ENCODE peak calls at places on chromosome 9, in four cellular contexts. N is SK-N-SH, B is fibroblast of the aortic adventitia, U is GM06990. V is an unnamed sample.

GRCh38 chr9:72363908-72364678 is 915 bp downstream of the ZFAND5 start:
- DNase-seq in N (peak), B (peak), U (peak), V (peak)

GRCh38 chr9:118751077-118751847 is 618.0 kb downstream of the BRINP1 start:
- DNase-seq in U (no peak), B (no peak), N (no peak), V (no peak)

GRCh38 chr9:81753436-81753835 is 64.1 kb upstream of the TLE1 start:
- DNase-seq in B (no peak), N (no peak), U (no peak), V (no peak)

GRCh38 chr9:112777914-112778313 is 27.4 kb downstream of the SNX30 start:
- DNase-seq in N (no peak), B (no peak), U (no peak), V (no peak)

GRCh38 chr9:94576131-94576530 is 17.5 kb downstream of the FBP2 start:
- DNase-seq in N (no peak), B (no peak), U (no peak), V (no peak)

GRCh38 chr9:38026021-38026809 is 42.8 kb downstream of the SHB start:
- DNase-seq in N (peak), U (no peak), B (peak), V (peak)

GRCh38 chr9:99488109-99489042 is 266.3 kb downstream of the SEC61B start:
- DNase-seq in N (peak), U (no peak), B (no peak), V (no peak)

GRCh38 chr9:91422832-91423711 is 560 bp downstream of the NFIL3 start:
- DNase-seq in U (peak), N (no peak), B (peak), V (peak)

GRCh38 chr9:69421908-69422801 is 97.1 kb downstream of the ENTREP1 start:
- DNase-seq in U (no peak), B (peak), N (peak), V (peak)

GRCh38 chr9:128155736-128156500 is 4.1 kb upstream of the BBLN start:
- DNase-seq in U (no peak), N (no peak), B (no peak), V (no peak)

GRCh38 chr9:79028101-79028500 is 543.7 kb upstream of the TLE4 start:
- DNase-seq in U (no peak), N (no peak), B (peak), V (peak)

GRCh38 chr9:122036988-122037387 is 56.1 kb downstream of the TTLL11 start:
- DNase-seq in U (no peak), N (no peak), B (peak), V (peak)

GRCh38 chr9:31023793-31024192 is 1360.7 kb upstream of the ACO1 start:
- DNase-seq in N (peak), B (no peak), U (no peak), V (no peak)

GRCh38 chr9:114304416-114305188 is 18.3 kb upstream of the ORM1 start:
- DNase-seq in B (no peak), U (no peak), N (no peak), V (no peak)

GRCh38 chr9:96884443-96884842 is 30.1 kb upstream of the ZNF782 start:
- DNase-seq in U (no peak), B (peak), N (no peak), V (peak)

GRCh38 chr9:131578778-131579504 is 33.6 kb downstream of the PRRT1B start:
- DNase-seq in U (peak), N (peak), B (no peak), V (no peak)

GRCh38 chr9:103245369-103245768 is 250.2 kb downstream of the CYLC2 start:
- DNase-seq in N (no peak), U (no peak), B (no peak), V (no peak)

GRCh38 chr9:589723-590122 is 251.8 kb upstream of the DMRT1 start:
- DNase-seq in U (no peak), B (peak), N (no peak), V (peak)

GRCh38 chr9:132927704-132928103 is 16.7 kb downstream of the TSC1 start:
- DNase-seq in U (no peak), N (no peak), B (no peak), V (no peak)

GRCh38 chr9:113674436-113674835 is 201.7 kb upstream of the ZNF618 start:
- DNase-seq in U (no peak), N (no peak), B (peak), V (peak)

GRCh38 chr9:110121170-110121569 is 86.8 kb downstream of the C9orf152 start:
- DNase-seq in N (no peak), U (no peak), B (no peak), V (no peak)

GRCh38 chr9:35180801-35181200 is 19.0 kb downstream of the UNC13B start:
- DNase-seq in N (no peak), U (no peak), B (no peak), V (no peak)

GRCh38 chr9:72579880-72580570 is 58.6 kb downstream of the TMC1 start:
- DNase-seq in U (no peak), B (peak), N (no peak), V (peak)

GRCh38 chr9:116308070-116308469 is 154.5 kb downstream of the PAPPA start:
- DNase-seq in N (no peak), B (peak), U (no peak), V (no peak)

GRCh38 chr9:112074250-112075008 is 100.7 kb downstream of the SUSD1 start:
- DNase-seq in U (peak), B (peak), N (peak), V (peak)

GRCh38 chr9:121820286-121821005 is 169.0 kb downstream of the DAB2IP start:
- DNase-seq in B (no peak), N (no peak), U (no peak), V (no peak)

GRCh38 chr9:134329886-134330285 is 3.6 kb downstream of the RXRA start:
- DNase-seq in B (no peak), N (no peak), U (no peak), V (no peak)

GRCh38 chr9:81372628-81373191 is 316.6 kb downstream of the TLE1 start:
- DNase-seq in B (peak), N (no peak), U (no peak), V (no peak)

GRCh38 chr9:13804532-13804931 is 509.4 kb downstream of the NFIB start:
- DNase-seq in U (no peak), B (no peak), N (no peak), V (peak)

GRCh38 chr9:131459056-131459455 is 43.7 kb upstream of the POMT1 start:
- DNase-seq in N (no peak), U (no peak), B (no peak), V (no peak)

GRCh38 chr9:116421006-116421538 is 266.0 kb upstream of the TRIM32 start:
- DNase-seq in B (peak), U (no peak), N (no peak), V (no peak)

GRCh38 chr9:128657344-128657704 is 677 bp upstream of the DYNC2I2 start:
- DNase-seq in U (no peak), N (no peak), B (no peak), V (no peak)

GRCh38 chr9:128370367-128370751 is 815 bp upstream of the URM1 start:
- DNase-seq in U (no peak), B (no peak), N (no peak), V (no peak)

GRCh38 chr9:7316967-7317366 is 482.6 kb downstream of the DMAC1 start:
- DNase-seq in U (no peak), B (no peak), N (no peak), V (no peak)

GRCh38 chr9:135067091-135067710 is 20.3 kb upstream of the OLFM1 start:
- DNase-seq in N (no peak), U (no peak), B (no peak), V (no peak)

GRCh38 chr9:13557724-13558123 is 278.2 kb upstream of the MPDZ start:
- DNase-seq in U (no peak), B (no peak), N (no peak), V (no peak)

GRCh38 chr9:96867282-96867814 is 13.0 kb upstream of the ZNF782 start:
- DNase-seq in B (no peak), N (no peak), U (no peak), V (no peak)

DNA sequence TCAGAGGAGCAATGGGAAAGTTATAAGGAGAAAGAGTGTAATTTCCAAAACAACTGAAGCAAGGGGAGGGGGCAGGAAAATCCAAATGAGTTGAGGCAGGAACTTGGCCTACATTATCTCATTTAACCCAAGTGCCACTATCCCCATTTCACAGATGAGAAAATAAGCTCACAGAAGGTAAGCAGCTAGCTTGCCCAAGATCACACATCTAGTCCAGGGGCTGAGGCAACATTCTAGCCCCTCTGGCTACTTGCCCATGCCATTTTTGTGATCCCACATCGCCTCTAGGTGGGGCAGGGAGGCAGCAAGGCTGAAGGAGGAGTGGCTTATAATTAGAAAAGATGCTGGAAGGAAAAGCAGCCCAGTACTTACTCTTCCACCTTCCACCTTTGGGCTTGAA is 2.6 kb upstream of the PSIP1 start:
- DNase-seq in B (no peak), N (peak), U (no peak), V (no peak)
- TF ChIP-seq CTCF in B (peak), N (no peak), U (peak), V (peak)

GRCh38 chr9:117706421-117707150 is 2.4 kb downstream of the TLR4 start:
- DNase-seq in N (no peak), B (no peak), U (no peak), V (peak)
- H3K4me3 ChIP-seq in N (peak), B (peak), U (no peak), V (peak)

GRCh38 chr9:124480621-124480981 is 26.6 kb downstream of the NR5A1 start:
- DNase-seq in U (peak), N (peak), B (peak), V (peak)
- TF ChIP-seq CTCF in U (peak), N (peak), B (peak), V (peak)

DNA sequence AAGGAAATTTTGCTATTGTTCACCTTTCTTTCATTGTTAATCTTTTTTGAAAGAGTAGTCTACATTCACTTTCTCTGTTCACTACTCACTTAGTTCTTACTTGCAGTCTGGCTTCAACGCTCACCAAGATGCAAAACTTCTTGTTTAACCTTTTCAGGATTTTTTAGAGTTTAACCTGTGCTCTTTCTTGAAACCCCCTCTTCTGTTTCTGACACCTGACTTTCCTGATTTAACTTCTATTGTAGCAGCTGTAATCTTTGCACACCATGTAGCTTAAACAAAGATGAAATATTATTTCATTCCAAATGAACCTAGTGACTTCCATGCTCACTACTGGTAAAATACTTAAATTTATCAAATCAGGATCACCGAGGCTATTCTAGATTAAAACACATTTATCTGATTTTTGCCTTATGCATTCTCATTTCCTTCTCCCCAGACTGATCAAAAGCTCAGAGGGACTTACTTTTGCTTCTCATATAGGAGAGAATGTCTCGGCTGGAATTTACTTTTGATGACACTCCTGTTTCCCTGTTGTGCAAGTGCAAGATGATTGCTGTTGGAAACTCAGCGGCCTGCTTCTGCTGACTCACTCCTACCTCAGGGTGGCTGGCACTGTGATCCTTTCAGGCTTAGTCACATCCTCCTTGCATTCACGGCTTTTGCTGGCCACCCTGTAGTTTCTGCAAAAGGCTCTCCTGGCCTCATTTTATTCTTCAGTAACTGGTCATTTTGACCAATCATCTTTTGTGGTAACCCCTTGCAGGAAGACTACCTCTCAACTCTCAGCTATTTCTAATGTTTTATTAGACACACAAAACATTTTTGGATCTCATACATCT is 109.3 kb upstream of the IFNE start:
- DNase-seq in U (no peak), N (no peak), B (peak), V (peak)
- H3K4me3 ChIP-seq in U (no peak), N (no peak), B (peak), V (peak)

DNA sequence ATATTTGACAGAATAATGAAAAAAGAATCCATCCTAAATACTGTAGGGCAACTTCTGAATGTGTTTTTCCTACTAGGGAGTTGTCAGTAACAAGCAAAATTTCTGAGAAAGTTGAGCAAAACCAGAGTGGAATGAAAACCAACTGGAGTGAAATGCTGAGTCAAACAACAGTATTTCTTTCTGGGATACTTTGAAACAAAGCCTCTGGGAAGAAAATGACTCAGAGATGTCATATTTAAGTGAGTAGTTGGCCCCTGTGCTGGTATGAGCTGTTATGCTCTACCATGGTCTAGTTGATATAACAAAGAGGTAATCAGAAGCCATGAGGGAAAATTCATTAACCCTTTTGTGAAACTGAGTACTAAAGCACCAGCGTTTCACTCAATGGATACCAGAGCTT is 372.1 kb upstream of the C9orf72 start:
- DNase-seq in U (no peak), N (no peak), B (no peak), V (peak)
- TF ChIP-seq CTCF in U (no peak), N (no peak), B (no peak), V (no peak)

GRCh38 chr9:88992556-88992955 is 1.3 kb downstream of the S1PR3 start:
- DNase-seq in N (no peak), U (no peak), B (peak), V (no peak)

GRCh38 chr9:88993327-88993726 is 2.1 kb downstream of the S1PR3 start:
- DNase-seq in N (no peak), U (no peak), B (peak), V (no peak)

GRCh38 chr9:88990721-88991065 is 575 bp upstream of the S1PR3 start:
- DNase-seq in N (no peak), B (no peak), U (no peak), V (no peak)

GRCh38 chr9:88989961-88990570 is 1.2 kb upstream of the S1PR3 start:
- DNase-seq in B (no peak), U (no peak), N (no peak), V (no peak)

DNA sequence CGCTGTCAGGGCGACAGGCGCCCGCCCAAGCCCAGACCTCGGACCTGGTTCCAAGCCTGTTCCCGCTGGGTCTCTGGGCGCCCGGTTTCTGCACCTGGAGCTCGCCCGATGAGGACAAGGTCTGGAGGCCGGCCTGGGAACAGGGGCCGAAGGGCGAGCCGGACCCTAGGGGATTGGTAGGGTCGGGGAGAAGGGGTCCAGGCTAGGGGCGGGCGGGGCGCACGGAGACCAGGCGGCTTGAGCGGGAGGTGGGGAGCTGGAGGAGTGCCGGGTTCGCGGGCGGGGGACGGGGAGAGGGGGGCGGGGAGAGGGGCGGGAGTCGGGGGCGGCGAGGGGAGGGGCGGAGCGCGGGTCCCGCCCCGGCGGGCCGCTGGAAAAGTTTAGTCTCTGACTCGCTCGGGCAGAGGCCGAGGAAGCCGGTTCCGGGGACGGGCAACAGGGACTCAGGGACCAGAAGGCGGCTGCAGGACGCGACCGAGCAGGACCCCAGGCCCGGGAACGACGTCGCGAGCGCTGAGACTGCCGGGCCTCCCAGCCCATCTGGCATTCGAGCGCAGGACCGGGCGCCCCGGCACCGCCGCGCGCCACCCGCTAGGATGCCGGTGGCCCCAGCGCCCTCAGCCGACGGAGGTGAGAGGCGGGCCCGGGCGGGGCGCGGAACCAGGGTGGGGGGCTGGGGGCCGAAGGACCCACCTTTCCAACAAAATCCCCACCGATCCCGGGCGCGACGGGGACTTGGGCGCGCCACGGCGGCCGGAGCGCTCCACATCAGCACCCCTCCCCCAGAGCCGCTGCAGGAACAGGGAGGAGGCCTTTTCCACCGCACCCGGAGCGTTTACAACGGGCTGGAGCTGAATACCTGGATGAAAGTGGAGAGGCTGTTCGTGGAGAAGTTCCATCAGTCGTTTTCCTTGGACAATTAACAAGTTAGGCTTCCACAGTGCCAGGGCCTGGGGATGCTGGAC is at the start of gene S1PR3:
- DNase-seq in U (no peak), N (peak), B (peak), V (peak)
- H3K4me3 ChIP-seq in U (no peak), N (peak), B (peak), V (peak)

DNA sequence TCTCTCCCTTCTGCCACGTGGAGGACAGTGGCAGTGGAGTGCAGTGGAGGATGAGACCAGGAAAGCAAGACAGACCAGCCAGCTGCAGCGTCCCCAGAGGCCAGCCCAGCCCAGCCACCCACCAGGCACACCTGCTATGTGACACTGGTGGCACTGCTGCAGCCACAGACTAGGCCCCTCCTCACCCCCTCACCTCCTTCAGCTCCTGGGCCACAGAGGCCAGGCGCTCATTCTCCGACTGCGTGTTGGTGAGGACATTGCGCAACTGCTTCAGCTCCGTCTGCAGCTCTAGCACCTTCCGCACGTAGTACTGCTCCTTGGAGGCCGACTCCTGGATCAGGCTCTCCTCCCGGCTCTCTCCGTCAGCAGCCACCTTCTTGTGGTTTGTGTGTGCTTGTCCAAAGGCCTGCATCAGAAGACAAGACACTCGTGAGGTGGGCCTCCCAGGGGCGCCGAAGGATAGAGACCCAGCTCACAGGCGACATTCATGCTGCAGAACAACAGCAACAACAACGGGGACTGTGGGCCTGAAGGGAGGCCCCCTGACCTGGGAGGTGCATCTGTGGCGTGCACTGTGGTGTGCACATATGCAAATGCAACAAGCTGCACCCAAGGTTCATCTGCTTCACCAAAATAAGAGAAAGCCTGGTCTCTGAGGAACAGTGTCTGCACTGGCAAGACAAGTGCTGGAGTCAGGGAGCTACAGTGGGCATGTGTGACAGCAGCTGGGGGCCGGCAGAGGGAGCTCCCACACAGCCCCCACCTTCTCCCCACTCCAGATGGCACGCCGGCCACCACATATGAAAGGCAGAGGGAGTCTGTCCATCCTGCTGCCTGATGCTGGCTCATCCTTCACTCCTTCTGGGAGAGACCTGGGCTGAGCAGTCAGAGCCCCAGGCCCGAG is 35.5 kb downstream of the BICD2 start:
- DNase-seq in B (no peak), U (peak), N (peak), V (no peak)
- TF ChIP-seq CTCF in B (peak), U (peak), N (peak), V (peak)